ENCODE peak calls at places on chromosome 5, in four cellular contexts. One of them, this sample, is unnamed. For H3K9me3, the result is how much of the 10 kb centered on the place peaks cover.

GRCh38 chr5:38551020-38552017 is 5.1 kb downstream of the LIFR start:
- DNase-seq in A549: peak
- DNase-seq in HCT116: peak
- DNase-seq in IMR-90: peak
- DNase-seq in this sample: no peak

GRCh38 chr5:130034872-130035271 is 130.6 kb downstream of the CHSY3 start:
- DNase-seq in A549: no peak
- DNase-seq in HCT116: no peak
- DNase-seq in IMR-90: peak
- DNase-seq in this sample: no peak

GRCh38 chr5:172113036-172113435 is 75.0 kb downstream of the STK10 start:
- DNase-seq in A549: no peak
- DNase-seq in HCT116: no peak
- DNase-seq in IMR-90: no peak
- DNase-seq in this sample: no peak

GRCh38 chr5:102666164-102666951 is 88.7 kb upstream of the PAM start:
- DNase-seq in A549: no peak
- DNase-seq in HCT116: no peak
- DNase-seq in IMR-90: no peak
- DNase-seq in this sample: no peak

GRCh38 chr5:74017786-74018211 is 391.8 kb downstream of the ARHGEF28 start:
- DNase-seq in A549: peak
- DNase-seq in HCT116: peak
- DNase-seq in IMR-90: peak
- DNase-seq in this sample: no peak

GRCh38 chr5:149422429-149423286 is 43.6 kb upstream of the IL17B start:
- DNase-seq in A549: no peak
- DNase-seq in HCT116: no peak
- DNase-seq in IMR-90: peak
- DNase-seq in this sample: no peak

GRCh38 chr5:45542421-45542820 is 153.8 kb downstream of the HCN1 start:
- DNase-seq in A549: no peak
- DNase-seq in HCT116: no peak
- DNase-seq in IMR-90: no peak
- DNase-seq in this sample: no peak

GRCh38 chr5:76893294-76893693 is 43.5 kb downstream of the S100Z start:
- DNase-seq in A549: no peak
- DNase-seq in HCT116: no peak
- DNase-seq in IMR-90: no peak
- DNase-seq in this sample: no peak

GRCh38 chr5:172789687-172790495 is 18.9 kb upstream of the DUSP1 start:
- DNase-seq in A549: no peak
- DNase-seq in HCT116: no peak
- DNase-seq in IMR-90: no peak
- DNase-seq in this sample: no peak

GRCh38 chr5:22577006-22577405 is 276.1 kb downstream of the CDH12 start:
- DNase-seq in A549: no peak
- DNase-seq in HCT116: no peak
- DNase-seq in IMR-90: no peak
- DNase-seq in this sample: no peak

GRCh38 chr5:14118551-14119320 is 24.4 kb upstream of the TRIO start:
- DNase-seq in A549: no peak
- DNase-seq in HCT116: no peak
- DNase-seq in IMR-90: no peak
- DNase-seq in this sample: no peak

GRCh38 chr5:123543438-123543837 is 31.5 kb downstream of the CSNK1G3 start:
- DNase-seq in A549: no peak
- DNase-seq in HCT116: no peak
- DNase-seq in IMR-90: no peak
- DNase-seq in this sample: no peak

GRCh38 chr5:71767661-71768060 is 48.6 kb downstream of the CARTPT start:
- DNase-seq in A549: no peak
- DNase-seq in HCT116: no peak
- DNase-seq in IMR-90: peak
- DNase-seq in this sample: no peak

GRCh38 chr5:124867064-124867707 is 120.7 kb upstream of the ZNF608 start:
- DNase-seq in A549: no peak
- DNase-seq in HCT116: no peak
- DNase-seq in IMR-90: peak
- DNase-seq in this sample: no peak

GRCh38 chr5:94908889-94909480 is 290.5 kb downstream of the SLF1 start:
- DNase-seq in A549: peak
- DNase-seq in HCT116: peak
- DNase-seq in IMR-90: peak
- DNase-seq in this sample: no peak

GRCh38 chr5:126851441-126852103 is 74.6 kb downstream of the LMNB1 start:
- DNase-seq in A549: no peak
- DNase-seq in HCT116: no peak
- DNase-seq in IMR-90: no peak
- DNase-seq in this sample: no peak

GRCh38 chr5:42520957-42521356 is 97.7 kb downstream of the GHR start:
- DNase-seq in A549: no peak
- DNase-seq in HCT116: no peak
- DNase-seq in IMR-90: no peak
- DNase-seq in this sample: no peak

GRCh38 chr5:125659316-125660071 is 763.7 kb upstream of the GRAMD2B start:
- DNase-seq in A549: no peak
- DNase-seq in HCT116: no peak
- DNase-seq in IMR-90: peak
- DNase-seq in this sample: no peak

GRCh38 chr5:18800293-18801025 is 1166.2 kb downstream of the TAF11L14 start:
- DNase-seq in A549: no peak
- DNase-seq in HCT116: no peak
- DNase-seq in IMR-90: no peak
- DNase-seq in this sample: no peak

GRCh38 chr5:38483788-38484398 is 72.6 kb downstream of the LIFR start:
- DNase-seq in A549: no peak
- DNase-seq in HCT116: no peak
- DNase-seq in IMR-90: no peak
- DNase-seq in this sample: no peak

GRCh38 chr5:143025971-143026370 is 255.8 kb downstream of the ARHGAP26 start:
- DNase-seq in A549: no peak
- DNase-seq in HCT116: no peak
- DNase-seq in IMR-90: peak
- DNase-seq in this sample: no peak

GRCh38 chr5:104045987-104046386 is 483.4 kb upstream of the NUDT12 start:
- DNase-seq in A549: no peak
- DNase-seq in HCT116: no peak
- DNase-seq in IMR-90: no peak
- DNase-seq in this sample: no peak

GRCh38 chr5:378301-378891 is 56.9 kb downstream of the AHRR start:
- DNase-seq in A549: no peak
- DNase-seq in HCT116: no peak
- DNase-seq in IMR-90: peak
- DNase-seq in this sample: no peak

GRCh38 chr5:179893958-179894895 is 13.5 kb downstream of the TBC1D9B start:
- DNase-seq in A549: no peak
- DNase-seq in HCT116: no peak
- DNase-seq in IMR-90: no peak
- DNase-seq in this sample: no peak

GRCh38 chr5:37075399-37075950 is 173.7 kb downstream of the CPLANE1 start:
- DNase-seq in A549: no peak
- DNase-seq in HCT116: no peak
- DNase-seq in IMR-90: no peak
- DNase-seq in this sample: no peak

GRCh38 chr5:89401659-89402058 is 518.7 kb upstream of the MEF2C start:
- DNase-seq in A549: no peak
- DNase-seq in HCT116: no peak
- DNase-seq in IMR-90: no peak
- DNase-seq in this sample: no peak

GRCh38 chr5:28548856-28549255 is 1510.5 kb upstream of the CDH9 start:
- DNase-seq in A549: no peak
- DNase-seq in HCT116: no peak
- DNase-seq in IMR-90: no peak
- DNase-seq in this sample: no peak

GRCh38 chr5:73374520-73375235 is 73.9 kb downstream of the FOXD1 start:
- DNase-seq in A549: peak
- DNase-seq in HCT116: no peak
- DNase-seq in IMR-90: peak
- DNase-seq in this sample: no peak

GRCh38 chr5:2066373-2066772 is 183.6 kb upstream of the IRX4 start:
- DNase-seq in A549: no peak
- DNase-seq in HCT116: no peak
- DNase-seq in IMR-90: no peak
- DNase-seq in this sample: no peak

GRCh38 chr5:14332746-14333145 is 189.6 kb downstream of the TRIO start:
- DNase-seq in A549: no peak
- DNase-seq in HCT116: no peak
- DNase-seq in IMR-90: no peak
- DNase-seq in this sample: no peak

GRCh38 chr5:43772601-43773031 is 169.6 kb downstream of the NNT start:
- DNase-seq in A549: peak
- DNase-seq in HCT116: peak
- DNase-seq in IMR-90: peak
- DNase-seq in this sample: no peak

GRCh38 chr5:179485845-179486575 is 64.3 kb upstream of the RUFY1 start:
- DNase-seq in A549: no peak
- DNase-seq in HCT116: no peak
- DNase-seq in IMR-90: peak
- DNase-seq in this sample: no peak

GRCh38 chr5:119332978-119333401 is 22.8 kb upstream of the TNFAIP8 start:
- DNase-seq in A549: no peak
- DNase-seq in HCT116: no peak
- DNase-seq in IMR-90: no peak
- DNase-seq in this sample: no peak

GRCh38 chr5:4018968-4019766 is 423.5 kb downstream of the IRX1 start:
- DNase-seq in A549: no peak
- DNase-seq in HCT116: no peak
- DNase-seq in IMR-90: no peak
- DNase-seq in this sample: no peak

GRCh38 chr5:4019841-4020240 is 424.2 kb downstream of the IRX1 start:
- DNase-seq in A549: no peak
- DNase-seq in HCT116: no peak
- DNase-seq in IMR-90: no peak
- DNase-seq in this sample: no peak

GRCh38 chr5:4018007-4018406 is 422.4 kb downstream of the IRX1 start:
- DNase-seq in A549: no peak
- DNase-seq in HCT116: no peak
- DNase-seq in IMR-90: no peak
- DNase-seq in this sample: no peak

GRCh38 chr5:4022056-4022670 is 426.5 kb downstream of the IRX1 start:
- DNase-seq in A549: no peak
- DNase-seq in HCT116: no peak
- DNase-seq in IMR-90: no peak
- DNase-seq in this sample: no peak

DNA sequence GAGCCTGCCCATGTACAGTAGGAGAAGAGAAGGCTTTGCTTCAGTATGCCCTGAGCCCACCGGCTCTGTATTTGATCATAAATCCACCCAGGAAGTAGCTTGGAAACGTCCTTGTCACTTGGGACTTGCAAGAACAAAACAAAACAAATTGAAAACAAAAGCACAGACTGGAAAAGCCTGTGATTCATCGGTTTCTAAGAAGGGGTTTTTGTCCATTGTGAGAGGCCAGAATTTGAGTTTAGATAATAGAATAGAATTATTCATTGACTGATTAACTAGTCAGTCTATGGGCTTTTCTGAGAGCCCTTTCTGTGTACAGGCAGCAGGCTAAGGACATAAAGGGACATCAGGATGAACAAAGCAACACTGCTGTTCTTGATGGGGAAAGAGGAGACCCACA is 424.8 kb downstream of the IRX1 start:
- DNase-seq in A549: no peak
- DNase-seq in HCT116: no peak
- DNase-seq in IMR-90: no peak
- DNase-seq in this sample: no peak
- H3K9me3 ChIP-seq in A549: under half
- H3K9me3 ChIP-seq in HCT116: under half
- H3K9me3 ChIP-seq in IMR-90: under half
- H3K9me3 ChIP-seq in this sample: under half

GRCh38 chr5:153939101-153939500 is 99.6 kb downstream of the FAM114A2 start:
- DNase-seq in A549: no peak
- DNase-seq in HCT116: no peak
- DNase-seq in IMR-90: no peak
- DNase-seq in this sample: no peak
- H3K9me3 ChIP-seq in A549: under half
- H3K9me3 ChIP-seq in HCT116: under half
- H3K9me3 ChIP-seq in IMR-90: under half
- H3K9me3 ChIP-seq in this sample: half or more

GRCh38 chr5:141373673-141374317 is at the start of gene PCDHGA6:
- DNase-seq in A549: no peak
- DNase-seq in HCT116: no peak
- DNase-seq in IMR-90: peak
- DNase-seq in this sample: no peak
- H3K9me3 ChIP-seq in A549: half or more
- H3K9me3 ChIP-seq in HCT116: under half
- H3K9me3 ChIP-seq in IMR-90: half or more
- H3K9me3 ChIP-seq in this sample: half or more

DNA sequence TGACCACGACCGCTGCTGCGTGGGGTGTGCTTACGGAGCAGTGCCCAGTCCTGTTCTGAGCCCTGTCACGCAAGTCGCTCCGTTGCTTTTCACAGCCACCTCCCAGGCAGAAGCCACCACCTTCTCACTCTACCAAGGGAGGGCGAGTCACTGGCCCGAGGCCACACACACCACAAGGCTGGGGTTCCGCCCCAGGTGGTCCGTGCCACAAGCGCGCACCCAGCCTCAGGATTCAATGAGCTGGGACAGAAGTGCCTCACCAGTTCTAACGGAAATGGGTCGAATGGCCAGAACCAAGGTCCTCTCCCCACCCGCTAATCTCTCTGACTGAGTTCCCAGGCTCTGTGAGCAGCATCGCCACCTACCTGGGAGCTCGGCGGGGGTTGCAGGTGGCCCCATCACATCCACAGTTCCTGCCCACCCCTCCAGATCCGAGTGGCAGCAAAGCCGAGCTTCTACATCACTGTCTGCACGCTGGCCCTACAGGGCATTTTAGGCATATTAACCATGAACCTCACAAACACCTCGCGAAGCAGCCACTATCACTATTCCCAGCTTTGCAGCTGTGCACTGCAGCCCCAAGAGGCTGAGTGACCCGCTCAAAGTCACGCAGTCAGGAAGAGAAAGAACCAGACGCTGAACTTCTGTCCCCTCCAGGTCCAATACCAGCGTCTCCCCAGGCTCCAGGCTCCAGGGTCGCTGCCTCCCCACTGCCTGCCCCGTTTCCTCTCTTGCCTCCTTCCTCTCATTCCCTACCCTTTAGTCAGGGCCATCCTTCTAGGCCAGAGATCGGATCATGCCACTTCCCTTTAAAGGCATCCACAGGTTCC is 92.1 kb upstream of the PHYKPL start:
- DNase-seq in A549: no peak
- DNase-seq in HCT116: no peak
- DNase-seq in IMR-90: no peak
- DNase-seq in this sample: no peak
- H3K9me3 ChIP-seq in A549: under half
- H3K9me3 ChIP-seq in HCT116: under half
- H3K9me3 ChIP-seq in IMR-90: under half
- H3K9me3 ChIP-seq in this sample: under half

This sample was measured in breast epithelium.